ENCODE peak calls at places on chromosomes 1 and 21, in eight cellular contexts. J, O, I, Y, C, G, T and D are unnamed samples.

GRCh38 chr1:231040800-231041704 is 998 bp upstream of the FAM89A start:
- DNase-seq in O (no peak), C (no peak), J (no peak), I (no peak), Y (no peak), G (peak), T (no peak), D (no peak)

GRCh38 chr1:109935451-109935900 is 24.8 kb downstream of the CSF1 start:
- DNase-seq in C (no peak), I (peak), J (no peak), O (no peak), G (no peak), Y (no peak), T (no peak), D (no peak)

GRCh38 chr21:25456672-25457071 is 150.6 kb downstream of the MRPL39 start:
- DNase-seq in O (no peak), C (no peak), J (no peak), I (no peak), T (no peak), G (no peak), Y (no peak), D (no peak)

GRCh38 chr1:240107058-240107684 is 15.5 kb downstream of the FMN2 start:
- DNase-seq in I (no peak), T (no peak), G (peak), O (no peak), J (peak), C (no peak), Y (no peak), D (no peak)

GRCh38 chr1:150332651-150333290 is 11.4 kb downstream of the PRPF3 start:
- DNase-seq in T (no peak), I (no peak), O (no peak), C (no peak), Y (no peak), J (no peak), G (no peak), D (no peak)

GRCh38 chr1:157739229-157739901 is 37.6 kb downstream of the FCRL2 start:
- DNase-seq in Y (no peak), I (no peak), T (no peak), G (no peak), J (no peak), O (no peak), C (no peak), D (no peak)

GRCh38 chr21:33455858-33456446 is 23.8 kb downstream of the TMEM50B start:
- DNase-seq in C (no peak), J (no peak), O (no peak), G (no peak), T (no peak), Y (no peak), I (no peak), D (no peak)

GRCh38 chr1:212688338-212689047 is 11.1 kb downstream of the BATF3 start:
- DNase-seq in G (no peak), C (no peak), T (no peak), Y (no peak), I (no peak), O (no peak), J (no peak), D (no peak)

GRCh38 chr1:24966724-24967346 is 36.8 kb upstream of the RUNX3 start:
- DNase-seq in J (peak), G (peak), T (peak), O (peak), C (no peak), Y (no peak), I (no peak), D (no peak)

GRCh38 chr1:65432918-65433317 is 12.4 kb downstream of the LEPR start:
- DNase-seq in J (no peak), G (no peak), C (no peak), O (no peak), I (no peak), Y (no peak), T (no peak), D (no peak)

GRCh38 chr21:42846221-42846620 is 33.1 kb downstream of the WDR4 start:
- DNase-seq in C (no peak), I (no peak), G (no peak), J (no peak), T (no peak), Y (no peak), O (no peak), D (no peak)

GRCh38 chr1:93774707-93775106 is 93.1 kb upstream of the BCAR3 start:
- DNase-seq in T (no peak), C (no peak), I (no peak), Y (no peak), J (peak), O (no peak), G (no peak), D (no peak)